ENCODE peak calls at places on chromosomes 4 and X, in seven cellular contexts. B, J, A, N, U, Z and R are unnamed samples.

GRCh38 chr4:176774852-176775251 is 17.9 kb downstream of the VEGFC start:
- DNase-seq in J (no peak), U (no peak), B (no peak), N (peak; percentile 45), Z (no peak), A (no peak), R (no peak)

GRCh38 chrX:135985123-135985973 is at the start of gene SLC9A6:
- DNase-seq in J (peak; percentile 83), B (peak; percentile 47), Z (peak; percentile 53), N (peak; percentile 17), U (peak; percentile 51), A (peak; percentile 79), R (peak; percentile 56)

GRCh38 chr4:3791256-3791655 is 25.1 kb downstream of the ADRA2C start:
- DNase-seq in U (no peak), B (no peak), N (no peak), Z (no peak), J (no peak), A (no peak), R (no peak)

GRCh38 chrX:39195156-39195555 is 393.9 kb downstream of the MID1IP1 start:
- DNase-seq in Z (no peak), J (no peak), U (no peak), N (no peak), A (no peak), B (no peak), R (no peak)

GRCh38 chr4:130689182-130689581 is 1593.2 kb downstream of the C4orf33 start:
- DNase-seq in B (no peak), U (no peak), J (no peak), A (no peak), N (no peak), Z (no peak), R (no peak)

GRCh38 chrX:43973249-43973672 is at the start of gene NDP:
- DNase-seq in J (no peak), Z (peak; percentile 22), U (no peak), B (no peak), N (no peak), A (no peak), R (no peak)

GRCh38 chr4:3719191-3719590 is 47.0 kb upstream of the ADRA2C start:
- DNase-seq in A (no peak), N (no peak), Z (no peak), U (no peak), J (no peak), B (no peak), R (no peak)

GRCh38 chrX:41351923-41352322 is 18.0 kb downstream of the DDX3X start:
- DNase-seq in N (peak; percentile 10), U (no peak), A (no peak), Z (no peak), B (no peak), J (no peak), R (no peak)

GRCh38 chr4:113821851-113822250 is 60.3 kb upstream of the CAMK2D start:
- DNase-seq in J (no peak), A (no peak), B (no peak), N (no peak), Z (no peak), U (no peak), R (no peak)

GRCh38 chrX:38882894-38883620 is 81.8 kb downstream of the MID1IP1 start:
- DNase-seq in A (no peak), N (peak; percentile 90), B (peak; percentile 76), J (no peak), Z (peak; percentile 19), U (no peak), R (no peak)

GRCh38 chr4:8148785-8149435 is 9.7 kb downstream of the ABLIM2 start:
- DNase-seq in J (no peak), Z (no peak), A (no peak), B (peak; percentile 47), N (no peak), U (no peak), R (no peak)

GRCh38 chrX:134908235-134908834 is 82.5 kb upstream of the SMIM10 start:
- DNase-seq in B (no peak), U (no peak), N (peak; percentile 65), Z (peak; percentile 1), J (no peak), A (no peak), R (peak; percentile 24)

GRCh38 chr4:182917182-182918043 is at the start of gene DCTD:
- DNase-seq in U (peak; percentile 70), A (peak; percentile 88), J (peak; percentile 76), N (peak; percentile 65), Z (peak; percentile 76), B (no peak), R (peak; percentile 79)

GRCh38 chr4:100257567-100257966 is 67.3 kb upstream of the DDIT4L start:
- DNase-seq in B (no peak), N (peak; percentile 3), U (no peak), A (no peak), Z (no peak), J (no peak), R (no peak)

GRCh38 chr4:25925486-25926201 is 11.6 kb downstream of the SMIM20 start:
- DNase-seq in A (no peak), Z (no peak), B (no peak), U (no peak), J (peak; percentile 59), N (peak; percentile 45), R (no peak)

GRCh38 chr4:2036866-2037265 is 22.3 kb upstream of the NAT8L start:
- DNase-seq in N (no peak), Z (no peak), J (no peak), U (no peak), B (no peak), A (no peak), R (no peak)

GRCh38 chr4:163866728-163867313 is 372.3 kb downstream of the TMA16 start:
- DNase-seq in A (no peak), N (peak; percentile 47), J (no peak), U (no peak), B (no peak), Z (peak; percentile 5), R (no peak)

GRCh38 chr4:142282870-142283431 is 563.1 kb downstream of the INPP4B start:
- DNase-seq in U (peak; percentile 32), Z (no peak), A (no peak), J (no peak), B (no peak), N (no peak), R (peak; percentile 36)

GRCh38 chr4:153713840-153714239 is 29.8 kb downstream of the TLR2 start:
- DNase-seq in Z (no peak), U (no peak), N (peak; percentile 1), J (no peak), A (no peak), B (no peak), R (no peak)

GRCh38 chr4:138911903-138912713 is 103.5 kb upstream of the NOCT start:
- DNase-seq in N (no peak), Z (no peak), U (no peak), A (no peak), J (no peak), B (no peak), R (no peak)

GRCh38 chrX:100636321-100636991 is at the start of gene TSPAN6:
- DNase-seq in J (peak; percentile 66), N (peak; percentile 84), U (peak; percentile 78), Z (peak; percentile 81), A (peak; percentile 67), B (peak; percentile 66), R (peak; percentile 73)

GRCh38 chr4:89665662-89666061 is 171.3 kb downstream of the SNCA start:
- DNase-seq in Z (no peak), A (no peak), B (no peak), U (no peak), J (no peak), N (no peak), R (no peak)
- H3K27ac ChIP-seq in Z (no peak overlapping the region), A (no peak overlapping the region), B (peak overlapping the region; percentile 74), U (no peak overlapping the region), J (no peak overlapping the region), N (no peak overlapping the region), R (no peak overlapping the region)

DNA sequence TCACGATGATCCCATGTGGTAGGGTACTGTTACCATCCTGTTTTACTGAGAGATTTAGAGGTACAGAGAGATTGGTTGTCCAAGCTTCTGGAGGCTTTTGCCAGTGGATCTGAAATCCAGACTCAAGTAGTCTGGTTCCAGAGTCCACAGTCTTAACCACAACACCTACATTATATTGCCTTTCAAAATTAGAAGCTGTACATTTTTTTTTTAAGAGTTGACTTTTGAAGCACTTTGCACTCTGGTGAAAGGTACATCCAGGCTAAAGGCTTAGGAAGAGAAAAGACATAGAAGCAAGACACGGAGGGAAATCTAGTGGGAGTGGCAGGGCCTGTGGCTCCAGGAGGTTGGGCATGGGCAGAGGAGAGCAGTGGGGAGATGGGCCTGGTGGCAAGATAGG is 122.1 kb downstream of the AFF1 start:
- DNase-seq in B (no peak), N (no peak), A (no peak), J (no peak), Z (no peak), U (no peak), R (no peak)
- H3K27ac ChIP-seq in B (no peak overlapping the region), N (no peak overlapping the region), A (no peak overlapping the region), J (peak overlapping the region; percentile 39), Z (no peak overlapping the region), U (no peak overlapping the region), R (no peak overlapping the region)

GRCh38 chr4:107740381-107740780 is 20.3 kb upstream of the PAPSS1 start:
- DNase-seq in Z (no peak), A (no peak), N (peak; percentile 9), B (no peak), J (no peak), U (no peak), R (no peak)

GRCh38 chr4:107742791-107743190 is 22.8 kb upstream of the PAPSS1 start:
- DNase-seq in A (no peak), B (no peak), Z (no peak), U (no peak), N (no peak), J (no peak), R (no peak)

GRCh38 chr4:107743532-107743931 is 23.5 kb upstream of the PAPSS1 start:
- DNase-seq in J (no peak), N (peak; percentile 18), Z (no peak), A (no peak), B (no peak), U (no peak), R (no peak)

GRCh38 chr4:107742196-107742595 is 22.2 kb upstream of the PAPSS1 start:
- DNase-seq in Z (no peak), N (no peak), J (no peak), U (no peak), A (no peak), B (no peak), R (no peak)

DNA sequence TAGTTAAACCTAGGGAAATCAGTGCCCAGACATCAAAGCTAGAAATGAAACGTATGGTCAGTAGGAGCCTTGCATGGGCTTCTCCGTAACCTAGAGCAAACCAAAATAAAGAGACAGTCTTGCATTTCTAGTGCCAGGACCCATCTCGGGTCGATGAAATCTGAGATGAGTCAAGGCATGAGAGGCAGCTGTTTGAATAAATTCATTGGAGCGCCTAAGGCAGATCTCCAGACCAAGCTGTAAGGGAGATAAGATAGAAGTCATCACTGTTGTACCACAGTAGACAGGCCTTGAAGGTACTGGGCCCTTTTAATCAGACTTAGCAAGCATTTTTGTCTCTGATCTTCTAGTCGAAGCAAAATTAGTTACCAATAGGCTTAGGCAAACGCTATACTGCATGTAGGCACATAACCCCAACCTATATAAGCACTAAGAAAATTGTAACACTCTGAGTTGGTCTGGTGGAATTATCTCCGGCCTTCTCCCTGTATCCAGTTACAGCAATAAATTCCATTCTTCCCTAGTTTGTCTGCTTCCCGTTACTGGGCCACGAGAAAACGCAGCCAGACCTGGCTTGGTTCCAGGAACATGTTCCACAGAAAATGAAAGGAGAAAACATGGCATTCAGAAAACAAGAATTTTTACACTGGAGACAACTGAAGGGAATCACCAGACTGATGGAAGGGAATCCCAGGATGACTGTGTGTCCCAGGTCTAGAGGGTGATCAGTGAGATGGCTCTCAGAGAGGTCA is 21.1 kb upstream of the PAPSS1 start:
- DNase-seq in Z (no peak), B (no peak), U (no peak), N (peak; percentile 60), J (no peak), A (no peak), R (no peak)
- H3K27ac ChIP-seq in Z (no peak overlapping the region), B (no peak overlapping the region), U (no peak overlapping the region), N (peak overlapping the region; percentile 62), J (peak overlapping the region; percentile 63), A (no peak overlapping the region), R (no peak overlapping the region)

GRCh38 chr4:19729873-19730735 is 521.6 kb upstream of the SLIT2 start:
- DNase-seq in B (no peak), A (no peak), U (no peak), Z (no peak), N (peak; percentile 43), J (no peak), R (no peak)
- H3K27ac ChIP-seq in B (no peak overlapping the region), A (no peak overlapping the region), U (no peak overlapping the region), Z (no peak overlapping the region), N (no peak overlapping the region), J (no peak overlapping the region), R (no peak overlapping the region)